ENCODE peak calls at places on chromosomes 4 and X, in five cellular contexts. O is endothelial cell of umbilical vein, X is H1, T is sigmoid colon, W is HCT116. H is an unnamed sample. For H3K27me3, the result is how much of the 10 kb centered on the place peaks cover.

GRCh38 chr4:6991771-6992557 is 51.2 kb upstream of the TADA2B start:
- DNase-seq in W (no peak), T (no peak), O (peak), X (no peak), H (peak)

GRCh38 chrX:42128587-42128986 is 205.2 kb upstream of the CASK start:
- DNase-seq in T (no peak), O (no peak), X (no peak), W (no peak), H (no peak)

GRCh38 chr4:26237916-26238315 is 82.9 kb upstream of the RBPJ start:
- DNase-seq in X (no peak), T (no peak), O (no peak), W (no peak), H (no peak)

GRCh38 chr4:183142566-183143545 is 43.8 kb downstream of the WWC2 start:
- DNase-seq in X (no peak), W (no peak), T (peak), O (peak), H (peak)

GRCh38 chr4:141350122-141350904 is 129.6 kb downstream of the ZNF330 start:
- DNase-seq in X (no peak), T (peak), O (peak), W (no peak), H (peak)

GRCh38 chr4:183300660-183301059 is 19.4 kb downstream of the CLDN22 start:
- DNase-seq in X (no peak), T (no peak), O (peak), W (no peak), H (no peak)

GRCh38 chrX:153725832-153726285 is 1.2 kb downstream of the ABCD1 start:
- DNase-seq in X (no peak), W (no peak), T (no peak), O (no peak), H (no peak)

GRCh38 chrX:45202171-45202570 is 1.5 kb upstream of the DIPK2B start:
- DNase-seq in T (no peak), X (no peak), W (no peak), O (no peak), H (no peak)

GRCh38 chrX:138885886-138886285 is 174.4 kb upstream of the FGF13 start:
- DNase-seq in X (no peak), W (no peak), O (no peak), T (no peak), H (no peak)

GRCh38 chr4:141909541-141909940 is 273.2 kb downstream of the IL15 start:
- DNase-seq in O (no peak), T (no peak), W (no peak), X (no peak), H (no peak)

GRCh38 chr4:5919044-5919443 is 26.2 kb upstream of the CRMP1 start:
- DNase-seq in T (no peak), O (no peak), W (no peak), X (no peak), H (no peak)
- H3K27me3 ChIP-seq in T (under half), O (under half), W (under half), X (under half), H (under half)

GRCh38 chr4:186857793-186858192 is 134.1 kb upstream of the FAT1 start:
- DNase-seq in T (no peak), X (no peak), W (no peak), O (no peak), H (no peak)
- TF ChIP-seq POLR2AphosphoS5 in T (no peak), X (no peak), W (no peak), O (no peak), H (no peak)

GRCh38 chrX:142499992-142500391 is 294.9 kb upstream of the MAGEC2 start:
- DNase-seq in W (no peak), O (no peak), X (no peak), T (no peak), H (no peak)

DNA sequence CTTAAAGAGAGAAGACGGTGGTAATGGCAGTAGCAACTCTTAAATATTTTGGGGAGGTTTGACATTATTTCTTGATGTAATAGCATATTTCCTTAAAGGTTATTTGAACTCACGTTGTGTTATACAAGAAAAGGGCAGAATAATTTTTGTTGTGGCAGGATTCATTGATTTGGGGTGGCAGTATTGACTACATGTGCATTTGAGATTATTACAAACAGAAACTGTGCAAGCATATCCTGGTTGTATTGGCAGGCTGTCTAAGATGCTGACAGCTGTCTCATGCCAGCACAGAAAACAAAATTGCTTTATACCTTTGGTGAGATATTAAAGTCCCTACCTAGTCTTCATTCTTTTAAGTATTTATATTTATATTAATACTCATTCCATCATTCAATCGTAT is 300.7 kb upstream of the MAGEC2 start:
- DNase-seq in O (no peak), T (no peak), W (no peak), X (no peak), H (no peak)
- H3K27me3 ChIP-seq in O (under half), T (under half), W (under half), X (under half), H (under half)

GRCh38 chrX:136199365-136199764 is 51.8 kb downstream of the MAP7D3 start:
- DNase-seq in T (no peak), X (no peak), W (no peak), O (no peak), H (no peak)
- TF ChIP-seq POLR2AphosphoS5 in T (peak), X (no peak), W (no peak), O (no peak), H (peak)

GRCh38 chrX:107738272-107738671 is 37.3 kb downstream of the TSC22D3 start:
- DNase-seq in X (no peak), T (no peak), W (no peak), O (no peak), H (no peak)

GRCh38 chrX:107741318-107741813 is 34.2 kb downstream of the TSC22D3 start:
- DNase-seq in T (no peak), O (no peak), W (no peak), X (no peak), H (no peak)

GRCh38 chrX:107736781-107737531 is 38.6 kb downstream of the TSC22D3 start:
- DNase-seq in X (no peak), O (peak), T (no peak), W (no peak), H (no peak)

GRCh38 chrX:107738768-107739167 is 36.8 kb downstream of the TSC22D3 start:
- DNase-seq in O (no peak), W (no peak), X (no peak), T (no peak), H (no peak)

GRCh38 chrX:107739541-107739940 is 36.0 kb downstream of the TSC22D3 start:
- DNase-seq in O (no peak), X (no peak), W (no peak), T (no peak), H (no peak)
- H3K27me3 ChIP-seq in O (under half), X (under half), W (under half), T (under half), H (under half)

H was measured in stomach.